ENCODE peak calls at places on chromosomes 11 and 22, in ten cellular contexts. W is fibroblast of lung, Q is adrenal gland, I is foreskin fibroblast, N is cardiac fibroblast, C is sigmoid colon, K is cardiac muscle cell, E is breast epithelium, P is ovary, D is AG09309. V is an unnamed sample.

GRCh38 chr11:121810291-121810690 is 305.7 kb downstream of the BLID start:
- DNase-seq in W (peak; percentile 82), Q (no peak), I (peak; percentile 74), N (peak; percentile 34), C (no peak), K (no peak), E (no peak), P (no peak), D (peak; percentile 57), V (peak; percentile 69)

GRCh38 chr22:26259510-26259909 is 90.2 kb downstream of the SEZ6L start:
- DNase-seq in W (peak; percentile 22), Q (no peak), I (peak; percentile 6), N (peak; percentile 5), C (no peak), K (peak; percentile 78), E (no peak), P (no peak), D (no peak), V (peak; percentile 16)

GRCh38 chr11:109342261-109342660 is 79.7 kb upstream of the C11orf87 start:
- DNase-seq in W (no peak), Q (no peak), I (no peak), N (no peak), C (no peak), K (no peak), E (no peak), P (no peak), D (no peak), V (no peak)

GRCh38 chr22:39727541-39727940 is 157.0 kb downstream of the CACNA1I start:
- DNase-seq in W (no peak), Q (no peak), I (peak; percentile 9), N (no peak), C (no peak), K (no peak), E (no peak), P (no peak), D (no peak), V (no peak)

GRCh38 chr22:22848364-22848866 is 39.2 kb upstream of the IGLL5 start:
- DNase-seq in W (peak; percentile 27), Q (peak; percentile 73), I (peak; percentile 14), N (peak; percentile 59), C (no peak), K (no peak), E (peak; percentile 34), P (peak; percentile 40), D (no peak), V (peak; percentile 39)

GRCh38 chr11:128341280-128341679 is 246.1 kb downstream of the ETS1 start:
- DNase-seq in W (no peak), Q (no peak), I (no peak), N (peak; percentile 36), C (no peak), K (no peak), E (no peak), P (no peak), D (no peak), V (no peak)

GRCh38 chr11:118691926-118692830 is 12.7 kb upstream of the TREH start:
- DNase-seq in W (peak; percentile 59), Q (no peak), I (peak; percentile 51), N (peak; percentile 31), C (no peak), K (no peak), E (peak; percentile 79), P (no peak), D (no peak), V (peak; percentile 43)

GRCh38 chr11:68948496-68948895 is 32.3 kb downstream of the MRGPRD start:
- DNase-seq in W (no peak), Q (no peak), I (peak; percentile 43), N (no peak), C (no peak), K (no peak), E (no peak), P (no peak), D (no peak), V (peak; percentile 78)

GRCh38 chr22:47195676-47196492 is 433.4 kb downstream of the TBC1D22A start:
- DNase-seq in W (no peak), Q (peak; percentile 15), I (no peak), N (no peak), C (peak; percentile 62), K (no peak), E (no peak), P (peak; percentile 21), D (no peak), V (no peak)

GRCh38 chr11:124633355-124633754 is 10.7 kb downstream of the TBRG1 start:
- DNase-seq in W (no peak), Q (no peak), I (no peak), N (peak; percentile 19), C (no peak), K (no peak), E (no peak), P (no peak), D (no peak), V (no peak)

DNA sequence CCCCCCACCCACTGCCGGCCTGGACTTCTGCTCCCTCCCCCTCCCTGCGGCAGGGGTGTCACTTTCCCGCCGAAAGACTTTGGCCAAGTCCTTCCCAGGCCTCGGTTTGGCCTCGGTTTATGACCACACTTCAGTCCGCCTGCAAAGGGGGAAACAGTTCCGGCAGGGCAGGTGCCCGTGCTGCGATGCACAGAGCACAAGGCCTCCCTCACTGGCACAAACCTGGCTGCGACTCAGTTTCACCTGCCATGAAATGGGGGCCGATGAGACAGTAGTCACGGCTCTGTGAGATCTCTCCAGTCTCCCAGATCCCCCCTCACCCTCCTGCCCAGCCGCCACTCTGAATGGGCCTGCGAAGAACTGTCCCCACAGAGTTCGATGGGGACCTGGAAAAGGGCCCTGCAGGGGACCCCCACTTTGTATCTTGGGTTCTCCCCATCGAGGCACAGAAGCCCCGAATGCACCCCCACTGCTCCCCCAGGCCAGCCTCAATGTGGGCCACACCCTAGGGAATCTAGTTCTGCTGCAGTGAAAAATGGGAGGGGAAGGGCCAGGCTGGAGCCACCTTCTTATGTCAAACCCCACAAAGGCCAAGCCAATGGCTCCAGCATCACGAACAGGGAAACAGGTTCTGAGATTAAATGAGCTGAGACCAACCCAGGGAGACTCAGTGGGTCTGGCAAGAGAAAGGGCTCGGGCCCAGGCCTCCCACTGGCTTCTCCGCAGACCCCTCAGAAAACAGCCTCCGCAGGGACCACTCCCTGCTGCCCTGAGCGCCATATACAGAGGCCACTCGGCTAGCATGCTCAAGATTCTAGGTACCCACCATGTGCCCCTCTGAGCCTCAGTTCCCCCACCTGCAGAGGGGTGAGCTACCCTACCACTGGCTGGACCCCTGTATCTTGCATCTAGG is 29.0 kb downstream of the ARVCF start:
- DNase-seq in W (no peak), Q (no peak), I (no peak), N (no peak), C (no peak), K (no peak), E (no peak), P (no peak), D (no peak), V (no peak)
- H3K4me3 ChIP-seq in W (no peak overlapping the region), Q (no peak overlapping the region), I (no peak overlapping the region), N (no peak overlapping the region), C (peak overlapping the region; percentile 87), K (no peak overlapping the region), E (peak overlapping the region; percentile 88), P (no peak overlapping the region), D (no peak overlapping the region), V (no peak overlapping the region)

GRCh38 chr11:43933608-43934358 is 8.7 kb upstream of the C11orf96 start:
- DNase-seq in W (peak; percentile 56), Q (no peak), I (peak; percentile 44), N (peak; percentile 75), C (no peak), K (no peak), E (no peak), P (no peak), D (no peak), V (no peak)
- TF ChIP-seq CTCF in W (peak; percentile 33), Q (no peak), I (no peak), N (peak; percentile 23), C (no peak), K (peak; percentile 32), E (no peak), P (no peak), D (no peak), V (peak; percentile 25)

GRCh38 chr11:76283190-76283589 is 76.9 kb upstream of the WNT11 start:
- DNase-seq in W (no peak), Q (no peak), I (no peak), N (no peak), C (no peak), K (no peak), E (no peak), P (no peak), D (no peak), V (no peak)

GRCh38 chr11:76282106-76282630 is 75.9 kb upstream of the WNT11 start:
- DNase-seq in W (no peak), Q (no peak), I (no peak), N (no peak), C (no peak), K (no peak), E (no peak), P (no peak), D (no peak), V (no peak)

GRCh38 chr11:76284161-76284560 is 77.9 kb upstream of the WNT11 start:
- DNase-seq in W (no peak), Q (no peak), I (no peak), N (no peak), C (no peak), K (no peak), E (no peak), P (no peak), D (no peak), V (no peak)

GRCh38 chr11:76281558-76281906 is 75.2 kb upstream of the WNT11 start:
- DNase-seq in W (no peak), Q (no peak), I (no peak), N (no peak), C (no peak), K (no peak), E (no peak), P (no peak), D (no peak), V (no peak)

DNA sequence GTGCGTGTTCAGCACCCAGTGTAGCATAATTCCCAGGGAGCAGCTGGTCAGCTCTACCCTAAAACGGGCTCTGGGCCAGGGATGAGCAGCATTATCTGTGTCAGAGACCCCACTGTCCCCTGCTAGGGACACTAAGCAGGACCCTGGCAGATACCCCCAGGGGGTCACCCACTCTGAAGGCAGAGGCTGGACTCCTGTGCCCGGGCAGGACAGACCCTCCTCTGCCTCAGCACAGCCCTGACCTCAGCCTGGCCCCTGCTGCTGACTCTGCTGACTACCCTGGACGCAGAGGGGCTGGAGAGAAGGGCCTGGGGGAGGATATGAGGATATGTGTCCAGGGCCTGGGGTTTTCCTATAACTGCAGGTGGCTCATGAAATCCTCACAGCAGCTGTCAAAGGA is 76.5 kb upstream of the WNT11 start:
- DNase-seq in W (no peak), Q (no peak), I (no peak), N (no peak), C (no peak), K (no peak), E (no peak), P (no peak), D (no peak), V (no peak)
- H3K4me3 ChIP-seq in W (no peak overlapping the region), Q (no peak overlapping the region), I (no peak overlapping the region), N (no peak overlapping the region), C (no peak overlapping the region), K (no peak overlapping the region), E (no peak overlapping the region), P (no peak overlapping the region), D (no peak overlapping the region), V (no peak overlapping the region)

DNA sequence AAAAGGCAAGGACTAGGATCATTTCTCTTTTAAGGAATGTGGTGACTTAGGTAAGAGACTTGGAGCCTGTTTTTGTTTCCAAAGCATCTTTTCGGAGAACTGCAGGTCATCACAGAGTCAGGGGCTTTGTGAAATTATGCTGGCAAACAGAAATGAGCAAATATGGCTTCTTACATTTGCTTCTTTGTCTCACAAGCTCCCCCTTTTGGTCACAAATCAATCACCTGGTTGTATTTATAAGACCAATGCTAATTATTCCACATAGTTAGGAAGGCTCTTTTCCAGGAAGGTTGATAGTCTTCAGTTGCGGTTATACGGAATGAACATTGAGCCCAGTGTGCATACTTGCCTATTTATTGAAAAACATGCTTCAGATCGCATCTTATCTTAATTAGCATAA is 34.6 kb upstream of the CEP126 start:
- DNase-seq in W (peak; percentile 78), Q (no peak), I (peak; percentile 45), N (peak; percentile 85), C (no peak), K (peak; percentile 33), E (no peak), P (no peak), D (no peak), V (peak; percentile 77)
- TF ChIP-seq CTCF in W (peak; percentile 63), Q (no peak), I (peak; percentile 38), N (peak; percentile 62), C (no peak), K (peak; percentile 63), E (no peak), P (no peak), D (peak; percentile 56), V (peak; percentile 61)